ENCODE peak calls at places on chromosomes 11 and 22, in six cellular contexts. Z is IMR-90, D is trophoblast cell, T is mesenchymal stem cell, J is neuronal stem cell, L is H9. W is an unnamed sample.

GRCh38 chr22:24954114-24954463 is 1.6 kb downstream of the KIAA1671 start:
- DNase-seq in Z (no peak), D (no peak), T (peak), J (no peak), L (no peak), W (peak)

GRCh38 chr22:43151251-43152000 is at the start of gene TSPO:
- DNase-seq in Z (peak), D (no peak), T (peak), J (peak), L (peak), W (peak)

GRCh38 chr11:112785717-112786116 is 175.5 kb upstream of the NCAM1 start:
- DNase-seq in Z (peak), D (no peak), T (no peak), J (no peak), L (no peak), W (no peak)

GRCh38 chr11:23123766-23124165 is 263.5 kb upstream of the CCDC179 start:
- DNase-seq in Z (peak), D (no peak), T (peak), J (no peak), L (no peak), W (no peak)

GRCh38 chr11:8748317-8748716 is 65.7 kb downstream of the RPL27A start:
- DNase-seq in Z (no peak), D (no peak), T (no peak), J (no peak), L (no peak), W (no peak)

GRCh38 chr22:26646158-26646557 is 11.2 kb upstream of the MIAT start:
- DNase-seq in Z (peak), D (no peak), T (no peak), J (no peak), L (no peak), W (peak)

GRCh38 chr22:28981818-28982499 is 79.7 kb downstream of the C22orf31 start:
- DNase-seq in Z (no peak), D (no peak), T (no peak), J (no peak), L (no peak), W (no peak)

GRCh38 chr11:111449696-111450479 is 62.3 kb downstream of the BTG4 start:
- DNase-seq in Z (no peak), D (no peak), T (no peak), J (no peak), L (no peak), W (no peak)

GRCh38 chr11:59008942-59009341 is 69.7 kb downstream of the GLYATL1 start:
- DNase-seq in Z (no peak), D (no peak), T (no peak), J (no peak), L (no peak), W (no peak)

GRCh38 chr11:65316311-65316978 is 1.8 kb downstream of the CDC42EP2 start:
- DNase-seq in Z (peak), D (no peak), T (peak), J (no peak), L (no peak), W (peak)

GRCh38 chr11:61092908-61093763 is 9.2 kb upstream of the CD5 start:
- DNase-seq in Z (no peak), D (no peak), T (no peak), J (no peak), L (no peak), W (no peak)

GRCh38 chr11:3203221-3204043 is 15.2 kb downstream of the MRGPRG start:
- DNase-seq in Z (no peak), D (no peak), T (peak), J (peak), L (peak), W (peak)

GRCh38 chr11:100681064-100681502 is 6.0 kb upstream of the ARHGAP42 start:
- DNase-seq in Z (peak), D (peak), T (peak), J (no peak), L (peak), W (peak)

GRCh38 chr11:118838905-118839553 is 44.7 kb upstream of the CXCR5 start:
- DNase-seq in Z (no peak), D (no peak), T (no peak), J (no peak), L (no peak), W (no peak)

GRCh38 chr11:69854719-69855118 is 35.5 kb upstream of the FGF3 start:
- DNase-seq in Z (peak), D (peak), T (peak), J (no peak), L (no peak), W (no peak)

GRCh38 chr11:28697920-28698827 is 590.0 kb downstream of the METTL15 start:
- DNase-seq in Z (peak), D (peak), T (peak), J (peak), L (peak), W (peak)

GRCh38 chr11:62613275-62613864 is 313 bp downstream of the ROM1 start:
- DNase-seq in Z (no peak), D (no peak), T (no peak), J (no peak), L (no peak), W (no peak)

GRCh38 chr11:62677160-62677559 is 1.7 kb downstream of the UBXN1 start:
- DNase-seq in Z (no peak), D (no peak), T (no peak), J (no peak), L (no peak), W (no peak)

GRCh38 chr11:12719221-12719620 is 45.0 kb downstream of the TEAD1 start:
- DNase-seq in Z (peak), D (no peak), T (peak), J (peak), L (no peak), W (peak)

GRCh38 chr22:31828739-31829138 is 74.9 kb downstream of the DEPDC5 start:
- DNase-seq in Z (no peak), D (no peak), T (peak), J (no peak), L (no peak), W (no peak)

GRCh38 chr22:26656896-26657851 is at the start of gene MIAT:
- DNase-seq in Z (peak), D (no peak), T (no peak), J (peak), L (peak), W (peak)

GRCh38 chr11:106925245-106925644 is 93.0 kb downstream of the GUCY1A2 start:
- DNase-seq in Z (no peak), D (no peak), T (no peak), J (no peak), L (no peak), W (no peak)

GRCh38 chr11:122813176-122813917 is 25.0 kb upstream of the CRTAM start:
- DNase-seq in Z (no peak), D (no peak), T (no peak), J (no peak), L (no peak), W (peak)

GRCh38 chr22:31400023-31400397 is 606 bp downstream of the DRG1 start:
- DNase-seq in Z (peak), D (no peak), T (peak), J (peak), L (no peak), W (peak)

GRCh38 chr11:69343401-69344321 is 49.7 kb downstream of the MYEOV start:
- DNase-seq in Z (no peak), D (no peak), T (no peak), J (no peak), L (peak), W (no peak)

GRCh38 chr11:106420048-106420665 is 342.7 kb downstream of the AASDHPPT start:
- DNase-seq in Z (no peak), D (peak), T (no peak), J (no peak), L (no peak), W (no peak)

GRCh38 chr11:13010737-13011342 is 1.7 kb downstream of the RASSF10 start:
- DNase-seq in Z (no peak), D (no peak), T (no peak), J (peak), L (peak), W (peak)

GRCh38 chr11:70581991-70582885 is 183.9 kb downstream of the CTTN start:
- DNase-seq in Z (no peak), D (no peak), T (no peak), J (no peak), L (no peak), W (no peak)

GRCh38 chr11:35525501-35526175 is at the start of gene PAMR1:
- DNase-seq in Z (peak), D (no peak), T (peak), J (peak), L (peak), W (peak)

GRCh38 chr11:41799747-41800146 is 340.3 kb upstream of the LRRC4C start:
- DNase-seq in Z (no peak), D (no peak), T (no peak), J (no peak), L (no peak), W (no peak)

GRCh38 chr11:12678991-12679390 is 4.8 kb downstream of the TEAD1 start:
- DNase-seq in Z (no peak), D (no peak), T (no peak), J (no peak), L (no peak), W (no peak)

GRCh38 chr11:47786373-47786772 is 19.2 kb upstream of the FNBP4 start:
- DNase-seq in Z (peak), D (no peak), T (peak), J (no peak), L (no peak), W (no peak)

GRCh38 chr11:86089659-86090058 is 20.8 kb upstream of the PICALM start:
- DNase-seq in Z (no peak), D (no peak), T (peak), J (no peak), L (no peak), W (no peak)

GRCh38 chr22:24421428-24421931 is 5.9 kb upstream of the ADORA2A start:
- DNase-seq in Z (no peak), D (no peak), T (no peak), J (no peak), L (peak), W (peak)

GRCh38 chr11:42593426-42593825 is 718.4 kb upstream of the API5 start:
- DNase-seq in Z (no peak), D (no peak), T (no peak), J (no peak), L (no peak), W (no peak)

GRCh38 chr11:70105755-70106571 is 27.8 kb downstream of the ANO1 start:
- DNase-seq in Z (no peak), D (no peak), T (no peak), J (no peak), L (no peak), W (no peak)

GRCh38 chr11:76830639-76831312 is 29.9 kb upstream of the ACER3 start:
- DNase-seq in Z (peak), D (no peak), T (no peak), J (no peak), L (no peak), W (peak)

GRCh38 chr11:126380909-126381308 is 25.4 kb downstream of the ST3GAL4 start:
- DNase-seq in Z (no peak), D (no peak), T (no peak), J (no peak), L (no peak), W (no peak)

GRCh38 chr11:73623651-73624050 is 22.7 kb upstream of the PLEKHB1 start:
- DNase-seq in Z (no peak), D (no peak), T (no peak), J (no peak), L (no peak), W (no peak)

DNA sequence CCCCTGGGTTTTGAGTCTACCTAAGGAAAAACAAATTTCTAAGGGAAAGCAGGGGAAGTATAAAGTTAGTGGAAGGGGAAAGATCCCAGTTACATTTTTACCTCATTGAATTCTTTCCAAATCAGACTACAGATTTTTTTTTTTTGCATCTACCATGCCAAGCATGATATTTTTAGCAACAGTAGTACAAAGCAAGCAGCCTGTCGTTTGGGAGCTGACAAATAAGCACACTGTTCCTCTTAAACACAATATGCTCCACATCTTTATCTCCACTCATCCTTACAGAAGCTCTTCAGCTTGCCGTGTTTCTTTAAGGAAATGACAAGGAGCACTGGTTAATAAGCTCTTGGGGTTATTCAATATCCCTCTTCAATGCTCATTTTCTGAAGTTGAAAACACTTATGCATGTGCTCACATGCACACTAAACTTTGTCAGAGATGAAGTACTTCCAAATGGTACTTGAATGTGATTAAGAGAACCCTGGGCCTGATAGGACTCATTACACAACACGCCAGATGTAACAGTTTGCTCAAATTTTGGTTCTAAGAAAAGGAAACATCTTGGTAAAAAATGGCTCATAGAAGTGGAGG is 53.8 kb downstream of the PAX6 start:
- DNase-seq in Z (no peak), D (no peak), T (no peak), J (no peak), L (no peak), W (no peak)
- H3K23ac ChIP-seq in Z (no peak), D (no peak), T (no peak), J (no peak), L (no peak), W (no peak)

GRCh38 chr11:130139401-130139800 is 20.2 kb upstream of the ST14 start:
- DNase-seq in Z (no peak), D (no peak), T (no peak), J (no peak), L (no peak), W (no peak)
- H3K9ac ChIP-seq in Z (no peak), D (no peak), T (no peak), J (peak), L (no peak), W (no peak)

GRCh38 chr22:36385491-36386350 is 2.0 kb downstream of the MYH9 start:
- DNase-seq in Z (no peak), D (peak), T (peak), J (no peak), L (no peak), W (peak)
- H2BK5ac ChIP-seq in Z (peak), D (peak), T (peak), J (peak), L (no peak), W (no peak)

GRCh38 chr11:93489841-93490240 is 53.4 kb downstream of the SMCO4 start:
- DNase-seq in Z (no peak), D (no peak), T (no peak), J (no peak), L (no peak), W (peak)
- H3K23ac ChIP-seq in Z (no peak), D (no peak), T (no peak), J (no peak), L (no peak), W (no peak)

DNA sequence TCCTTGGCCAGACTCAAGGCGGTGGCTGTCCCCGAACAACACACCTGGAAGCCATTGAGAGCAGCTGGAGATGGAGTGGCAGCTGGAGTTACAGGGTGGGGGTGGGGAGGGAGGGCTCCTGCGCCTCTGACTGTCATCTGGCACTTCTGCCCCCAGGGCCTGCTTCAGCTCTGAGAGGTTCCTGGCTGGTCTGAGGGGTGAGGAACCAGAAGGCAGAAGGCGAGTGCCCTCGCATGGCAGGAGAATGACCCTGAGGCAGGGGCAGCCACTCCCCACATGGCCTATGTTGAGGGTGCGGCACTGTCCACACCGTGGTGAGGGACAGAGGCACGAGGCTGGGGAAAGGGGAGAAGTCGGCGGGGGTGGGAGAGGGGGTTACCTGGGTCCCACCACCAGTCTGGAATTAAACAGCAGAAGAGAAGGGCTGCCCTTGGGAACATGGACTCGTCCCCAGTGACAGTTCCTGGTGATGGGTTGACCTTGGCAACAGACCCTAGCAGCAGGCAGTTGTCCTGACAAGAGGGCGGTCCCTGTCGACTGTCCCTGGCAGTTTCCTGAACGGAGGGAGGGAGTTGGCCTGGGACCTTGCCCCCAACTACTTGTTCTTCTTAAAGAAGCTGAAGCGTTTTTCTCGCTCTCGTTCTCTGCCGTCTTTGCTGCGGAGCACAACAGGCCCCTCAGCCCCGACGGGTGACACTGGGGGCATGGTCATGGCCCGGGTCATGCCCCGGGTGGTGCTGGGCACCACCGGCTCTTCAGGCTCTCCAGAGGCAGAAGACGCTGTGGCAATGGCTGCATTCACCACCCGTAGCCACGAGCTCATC is 7.8 kb upstream of the RBM4B start:
- DNase-seq in Z (no peak), D (peak), T (no peak), J (no peak), L (no peak), W (no peak)
- H3K9ac ChIP-seq in Z (no peak), D (no peak), T (no peak), J (peak), L (no peak), W (no peak)

DNA sequence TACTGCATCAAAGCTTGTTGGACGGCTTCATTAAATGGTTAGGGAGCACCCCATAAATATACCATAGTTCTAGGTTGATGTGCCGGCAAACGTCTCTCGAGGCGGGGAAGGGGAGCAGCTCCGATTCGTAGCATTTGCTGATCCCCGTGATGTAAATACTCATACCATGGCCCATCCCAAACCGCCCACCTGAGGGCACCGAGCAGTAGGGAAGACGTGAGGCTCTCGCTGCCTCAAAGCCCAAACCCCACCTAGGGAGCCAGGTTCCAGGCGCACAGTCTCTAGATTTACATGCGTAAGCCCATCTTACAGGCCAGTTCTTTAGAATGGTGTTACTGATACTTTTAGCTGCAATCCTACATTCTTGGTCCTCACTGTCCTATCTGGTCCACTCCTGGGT is 124.0 kb downstream of the FEZ1 start:
- DNase-seq in Z (no peak), D (no peak), T (no peak), J (no peak), L (no peak), W (no peak)
- H2BK5ac ChIP-seq in Z (no peak), D (no peak), T (no peak), J (no peak), L (no peak), W (peak)

GRCh38 chr22:41976961-41977566 is 7.8 kb downstream of the SEPTIN3 start:
- DNase-seq in Z (no peak), D (no peak), T (no peak), J (no peak), L (no peak), W (no peak)
- H3K23ac ChIP-seq in Z (no peak), D (no peak), T (no peak), J (peak), L (no peak), W (no peak)

GRCh38 chr11:66418986-66419308 is 1.9 kb upstream of the NPAS4 start:
- DNase-seq in Z (no peak), D (no peak), T (no peak), J (no peak), L (no peak), W (no peak)
- H3K9ac ChIP-seq in Z (no peak), D (no peak), T (no peak), J (no peak), L (no peak), W (no peak)

GRCh38 chr22:44780876-44781275 is 28.5 kb downstream of the ARHGAP8 start:
- DNase-seq in Z (no peak), D (no peak), T (no peak), J (no peak), L (no peak), W (no peak)

GRCh38 chr22:44786136-44786535 is 33.8 kb downstream of the ARHGAP8 start:
- DNase-seq in Z (no peak), D (no peak), T (no peak), J (no peak), L (no peak), W (no peak)

GRCh38 chr22:44782286-44782830 is 30.0 kb downstream of the ARHGAP8 start:
- DNase-seq in Z (no peak), D (no peak), T (no peak), J (no peak), L (no peak), W (no peak)

GRCh38 chr22:44783091-44783490 is 30.7 kb downstream of the ARHGAP8 start:
- DNase-seq in Z (no peak), D (no peak), T (no peak), J (no peak), L (no peak), W (no peak)

DNA sequence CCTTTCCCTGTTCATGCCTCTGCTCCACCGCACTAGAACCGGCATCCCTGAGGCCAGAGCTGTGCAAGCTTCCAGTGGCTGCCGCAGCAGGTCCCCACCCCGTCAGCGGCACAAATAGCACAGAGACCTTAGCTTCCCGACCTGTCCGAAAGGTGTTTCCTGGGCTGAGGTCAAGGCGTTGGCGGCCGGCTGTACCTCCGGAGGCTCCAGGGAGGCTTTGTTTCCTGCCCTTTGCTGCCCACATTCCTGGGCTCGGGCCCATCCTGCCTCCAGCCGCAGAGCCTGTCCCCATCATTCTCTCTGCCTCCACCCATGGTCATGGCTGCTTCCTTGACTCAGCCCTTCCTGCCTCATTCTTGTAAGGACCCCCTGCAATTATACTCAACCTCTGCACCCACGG is 31.2 kb downstream of the ARHGAP8 start:
- DNase-seq in Z (no peak), D (no peak), T (no peak), J (no peak), L (no peak), W (no peak)
- H2BK5ac ChIP-seq in Z (no peak), D (no peak), T (no peak), J (peak), L (no peak), W (no peak)

W was measured in mesendoderm.